ENCODE peak calls at places on chromosomes 11 and 22, in four cellular contexts. Z is stimulated activated CD4-positive, alpha-beta T cell treated with anti-CD3 and anti-CD28 coated beads, Interleukin-12 subunit alpha, Interleukin-12 subunit beta, amount 100 ng/mL, for 4 hours; J is NCI-H1105 treated with DMSO at 0.1 percent for 48 hours; L is left lung. I is an unnamed sample.

GRCh38 chr22:32809786-32810185 is 8.3 kb downstream of the TIMP3 start:
- DNase-seq in Z (no peak), J (no peak), L (no peak), I (no peak)

GRCh38 chr11:60987577-60988277 is 16.2 kb downstream of the CD6 start:
- DNase-seq in Z (no peak), J (no peak), L (no peak), I (no peak)

GRCh38 chr11:23730307-23730998 is 766.4 kb upstream of the LUZP2 start:
- DNase-seq in Z (no peak), J (no peak), L (peak), I (no peak)

GRCh38 chr11:111624602-111625001 is 22.4 kb downstream of the SIK2 start:
- DNase-seq in Z (no peak), J (no peak), L (no peak), I (no peak)

GRCh38 chr22:18968011-18968749 is 32.1 kb upstream of the PRODH start:
- DNase-seq in Z (peak), J (no peak), L (peak), I (peak)

GRCh38 chr11:7167976-7168740 is 79.4 kb downstream of the RBMXL2 start:
- DNase-seq in Z (no peak), J (peak), L (no peak), I (no peak)

GRCh38 chr11:77127969-77128691 is at the start of gene MYO7A:
- DNase-seq in Z (no peak), J (no peak), L (peak), I (peak)

GRCh38 chr11:76791861-76792260 is 8.7 kb downstream of the TSKU start:
- DNase-seq in Z (no peak), J (no peak), L (no peak), I (no peak)

GRCh38 chr11:50275133-50275532 is 242.5 kb downstream of the OR4C45 start:
- DNase-seq in Z (no peak), J (no peak), L (no peak), I (no peak)

GRCh38 chr11:2480874-2481220 is 36.0 kb downstream of the KCNQ1 start:
- DNase-seq in Z (no peak), J (no peak), L (no peak), I (no peak)

GRCh38 chr11:11068113-11068512 is 210.3 kb upstream of the ZBED5 start:
- DNase-seq in Z (no peak), J (no peak), L (no peak), I (no peak)

GRCh38 chr11:10792385-10793068 is 16.2 kb downstream of the EIF4G2 start:
- DNase-seq in Z (peak), J (peak), L (peak), I (peak)

GRCh38 chr22:41353862-41354575 is 27.7 kb upstream of the TEF start:
- DNase-seq in Z (no peak), J (no peak), L (no peak), I (no peak)

GRCh38 chr11:125179895-125180294 is 15.3 kb downstream of the PKNOX2 start:
- DNase-seq in Z (no peak), J (no peak), L (no peak), I (no peak)

GRCh38 chr11:130070109-130070828 is 575 bp downstream of the APLP2 start:
- DNase-seq in Z (peak), J (peak), L (peak), I (peak)

GRCh38 chr11:70912226-70912840 is 340.0 kb downstream of the SHANK2 start:
- DNase-seq in Z (no peak), J (peak), L (no peak), I (no peak)

GRCh38 chr22:44312766-44313165 is at the start of gene SHISAL1:
- DNase-seq in Z (no peak), J (no peak), L (peak), I (no peak)

GRCh38 chr11:64858467-64859401 is 14.3 kb upstream of the CDC42BPG start:
- DNase-seq in Z (no peak), J (no peak), L (peak), I (no peak)

GRCh38 chr11:108857382-108857781 is 192.5 kb downstream of the DDX10 start:
- DNase-seq in Z (no peak), J (peak), L (no peak), I (no peak)

GRCh38 chr11:76369406-76369805 is 11.5 kb downstream of the THAP12 start:
- DNase-seq in Z (no peak), J (peak), L (no peak), I (no peak)

GRCh38 chr11:123654566-123655081 is at the start of gene SCN3B:
- DNase-seq in Z (peak), J (peak), L (peak), I (peak)

GRCh38 chr11:8047382-8047781 is 33.6 kb upstream of the TUB start:
- DNase-seq in Z (no peak), J (no peak), L (no peak), I (no peak)

GRCh38 chr11:77124488-77124887 is 3.6 kb upstream of the MYO7A start:
- DNase-seq in Z (no peak), J (no peak), L (peak), I (no peak)

GRCh38 chr11:79173615-79174014 is 267.2 kb downstream of the TENM4 start:
- DNase-seq in Z (no peak), J (no peak), L (no peak), I (no peak)